ENCODE peak calls at places on chromosomes 6 and 20, in six cellular contexts. One of them, this sample, is unnamed.

GRCh38 chr20:18663932-18664331 is 76.1 kb downstream of the DTD1 start:
- DNase-seq in PC-9: no peak
- DNase-seq in brain microvascular endothelial cell: no peak
- DNase-seq in Peyer's patch: no peak
- DNase-seq in activated B cell treated with CpG ODN at 0.5 μM for 24 hours: no peak
- DNase-seq in AG04450: no peak
- DNase-seq in this sample: no peak

GRCh38 chr6:107977283-107977682 is 19.3 kb upstream of the SEC63 start:
- DNase-seq in PC-9: no peak
- DNase-seq in brain microvascular endothelial cell: peak
- DNase-seq in Peyer's patch: no peak
- DNase-seq in activated B cell treated with CpG ODN at 0.5 μM for 24 hours: no peak
- DNase-seq in AG04450: no peak
- DNase-seq in this sample: no peak

GRCh38 chr6:126048635-126049034 is 62.3 kb downstream of the TRMT11 start:
- DNase-seq in PC-9: no peak
- DNase-seq in brain microvascular endothelial cell: no peak
- DNase-seq in Peyer's patch: no peak
- DNase-seq in activated B cell treated with CpG ODN at 0.5 μM for 24 hours: no peak
- DNase-seq in AG04450: no peak
- DNase-seq in this sample: no peak

GRCh38 chr6:165716886-165717285 is 53.8 kb upstream of the PDE10A start:
- DNase-seq in PC-9: no peak
- DNase-seq in brain microvascular endothelial cell: peak
- DNase-seq in Peyer's patch: no peak
- DNase-seq in activated B cell treated with CpG ODN at 0.5 μM for 24 hours: no peak
- DNase-seq in AG04450: no peak
- DNase-seq in this sample: no peak

GRCh38 chr20:48783533-48784272 is 44.1 kb downstream of the PREX1 start:
- DNase-seq in PC-9: no peak
- DNase-seq in brain microvascular endothelial cell: peak
- DNase-seq in Peyer's patch: no peak
- DNase-seq in activated B cell treated with CpG ODN at 0.5 μM for 24 hours: no peak
- DNase-seq in AG04450: no peak
- DNase-seq in this sample: no peak

GRCh38 chr6:148464319-148465010 is 121.8 kb downstream of the SASH1 start:
- DNase-seq in PC-9: peak
- DNase-seq in brain microvascular endothelial cell: peak
- DNase-seq in Peyer's patch: peak
- DNase-seq in activated B cell treated with CpG ODN at 0.5 μM for 24 hours: peak
- DNase-seq in AG04450: no peak
- DNase-seq in this sample: peak

GRCh38 chr20:38304845-38305447 is 990 bp downstream of the BPI start:
- DNase-seq in PC-9: peak
- DNase-seq in brain microvascular endothelial cell: peak
- DNase-seq in Peyer's patch: peak
- DNase-seq in activated B cell treated with CpG ODN at 0.5 μM for 24 hours: no peak
- DNase-seq in AG04450: no peak
- DNase-seq in this sample: peak

GRCh38 chr20:57133926-57134650 is 132.4 kb downstream of the BMP7 start:
- DNase-seq in PC-9: no peak
- DNase-seq in brain microvascular endothelial cell: no peak
- DNase-seq in Peyer's patch: no peak
- DNase-seq in activated B cell treated with CpG ODN at 0.5 μM for 24 hours: no peak
- DNase-seq in AG04450: no peak
- DNase-seq in this sample: no peak

GRCh38 chr6:157789297-157789696 is 33.7 kb upstream of the SNX9 start:
- DNase-seq in PC-9: no peak
- DNase-seq in brain microvascular endothelial cell: no peak
- DNase-seq in Peyer's patch: no peak
- DNase-seq in activated B cell treated with CpG ODN at 0.5 μM for 24 hours: no peak
- DNase-seq in AG04450: no peak
- DNase-seq in this sample: no peak

GRCh38 chr6:20686142-20686541 is 151.9 kb downstream of the CDKAL1 start:
- DNase-seq in PC-9: no peak
- DNase-seq in brain microvascular endothelial cell: no peak
- DNase-seq in Peyer's patch: no peak
- DNase-seq in activated B cell treated with CpG ODN at 0.5 μM for 24 hours: no peak
- DNase-seq in AG04450: no peak
- DNase-seq in this sample: no peak

GRCh38 chr6:147067184-147067583 is 137.0 kb upstream of the STXBP5 start:
- DNase-seq in PC-9: no peak
- DNase-seq in brain microvascular endothelial cell: no peak
- DNase-seq in Peyer's patch: no peak
- DNase-seq in activated B cell treated with CpG ODN at 0.5 μM for 24 hours: no peak
- DNase-seq in AG04450: no peak
- DNase-seq in this sample: no peak

GRCh38 chr6:25192562-25192961 is 86.6 kb upstream of the CARMIL1 start:
- DNase-seq in PC-9: no peak
- DNase-seq in brain microvascular endothelial cell: no peak
- DNase-seq in Peyer's patch: no peak
- DNase-seq in activated B cell treated with CpG ODN at 0.5 μM for 24 hours: no peak
- DNase-seq in AG04450: no peak
- DNase-seq in this sample: no peak

GRCh38 chr6:16496982-16497823 is 258.8 kb downstream of the GMPR start:
- DNase-seq in PC-9: no peak
- DNase-seq in brain microvascular endothelial cell: no peak
- DNase-seq in Peyer's patch: no peak
- DNase-seq in activated B cell treated with CpG ODN at 0.5 μM for 24 hours: no peak
- DNase-seq in AG04450: no peak
- DNase-seq in this sample: no peak

GRCh38 chr6:158645064-158646022 is 800 bp upstream of the DYNLT1 start:
- DNase-seq in PC-9: no peak
- DNase-seq in brain microvascular endothelial cell: no peak
- DNase-seq in Peyer's patch: peak
- DNase-seq in activated B cell treated with CpG ODN at 0.5 μM for 24 hours: no peak
- DNase-seq in AG04450: no peak
- DNase-seq in this sample: no peak

GRCh38 chr20:19512886-19513285 is 245.2 kb upstream of the RIN2 start:
- DNase-seq in PC-9: no peak
- DNase-seq in brain microvascular endothelial cell: no peak
- DNase-seq in Peyer's patch: no peak
- DNase-seq in activated B cell treated with CpG ODN at 0.5 μM for 24 hours: no peak
- DNase-seq in AG04450: no peak
- DNase-seq in this sample: no peak

GRCh38 chr20:40993794-40994540 is 34.7 kb upstream of the TOP1 start:
- DNase-seq in PC-9: no peak
- DNase-seq in brain microvascular endothelial cell: no peak
- DNase-seq in Peyer's patch: no peak
- DNase-seq in activated B cell treated with CpG ODN at 0.5 μM for 24 hours: no peak
- DNase-seq in AG04450: no peak
- DNase-seq in this sample: no peak

GRCh38 chr20:4449977-4450715 is 271.6 kb upstream of the PRND start:
- DNase-seq in PC-9: no peak
- DNase-seq in brain microvascular endothelial cell: peak
- DNase-seq in Peyer's patch: no peak
- DNase-seq in activated B cell treated with CpG ODN at 0.5 μM for 24 hours: no peak
- DNase-seq in AG04450: no peak
- DNase-seq in this sample: no peak

GRCh38 chr6:13527669-13528051 is 40.3 kb upstream of the GFOD1 start:
- DNase-seq in PC-9: no peak
- DNase-seq in brain microvascular endothelial cell: no peak
- DNase-seq in Peyer's patch: no peak
- DNase-seq in activated B cell treated with CpG ODN at 0.5 μM for 24 hours: no peak
- DNase-seq in AG04450: no peak
- DNase-seq in this sample: no peak

GRCh38 chr6:13526718-13527668 is 39.6 kb upstream of the GFOD1 start:
- DNase-seq in PC-9: no peak
- DNase-seq in brain microvascular endothelial cell: no peak
- DNase-seq in Peyer's patch: peak
- DNase-seq in activated B cell treated with CpG ODN at 0.5 μM for 24 hours: peak
- DNase-seq in AG04450: no peak
- DNase-seq in this sample: peak

GRCh38 chr6:13526339-13526717 is 38.9 kb upstream of the GFOD1 start:
- DNase-seq in PC-9: no peak
- DNase-seq in brain microvascular endothelial cell: no peak
- DNase-seq in Peyer's patch: no peak
- DNase-seq in activated B cell treated with CpG ODN at 0.5 μM for 24 hours: no peak
- DNase-seq in AG04450: no peak
- DNase-seq in this sample: no peak

GRCh38 chr6:13528777-13529343 is 41.5 kb upstream of the GFOD1 start:
- DNase-seq in PC-9: no peak
- DNase-seq in brain microvascular endothelial cell: no peak
- DNase-seq in Peyer's patch: no peak
- DNase-seq in activated B cell treated with CpG ODN at 0.5 μM for 24 hours: no peak
- DNase-seq in AG04450: no peak
- DNase-seq in this sample: no peak

GRCh38 chr6:13528232-13528631 is 40.8 kb upstream of the GFOD1 start:
- DNase-seq in PC-9: no peak
- DNase-seq in brain microvascular endothelial cell: no peak
- DNase-seq in Peyer's patch: no peak
- DNase-seq in activated B cell treated with CpG ODN at 0.5 μM for 24 hours: no peak
- DNase-seq in AG04450: no peak
- DNase-seq in this sample: no peak
- TF ChIP-seq CTCF in PC-9: no peak
- TF ChIP-seq CTCF in brain microvascular endothelial cell: no peak
- TF ChIP-seq CTCF in Peyer's patch: no peak
- TF ChIP-seq CTCF in activated B cell treated with CpG ODN at 0.5 μM for 24 hours: no peak
- TF ChIP-seq CTCF in AG04450: no peak
- TF ChIP-seq CTCF in this sample: no peak

DNA sequence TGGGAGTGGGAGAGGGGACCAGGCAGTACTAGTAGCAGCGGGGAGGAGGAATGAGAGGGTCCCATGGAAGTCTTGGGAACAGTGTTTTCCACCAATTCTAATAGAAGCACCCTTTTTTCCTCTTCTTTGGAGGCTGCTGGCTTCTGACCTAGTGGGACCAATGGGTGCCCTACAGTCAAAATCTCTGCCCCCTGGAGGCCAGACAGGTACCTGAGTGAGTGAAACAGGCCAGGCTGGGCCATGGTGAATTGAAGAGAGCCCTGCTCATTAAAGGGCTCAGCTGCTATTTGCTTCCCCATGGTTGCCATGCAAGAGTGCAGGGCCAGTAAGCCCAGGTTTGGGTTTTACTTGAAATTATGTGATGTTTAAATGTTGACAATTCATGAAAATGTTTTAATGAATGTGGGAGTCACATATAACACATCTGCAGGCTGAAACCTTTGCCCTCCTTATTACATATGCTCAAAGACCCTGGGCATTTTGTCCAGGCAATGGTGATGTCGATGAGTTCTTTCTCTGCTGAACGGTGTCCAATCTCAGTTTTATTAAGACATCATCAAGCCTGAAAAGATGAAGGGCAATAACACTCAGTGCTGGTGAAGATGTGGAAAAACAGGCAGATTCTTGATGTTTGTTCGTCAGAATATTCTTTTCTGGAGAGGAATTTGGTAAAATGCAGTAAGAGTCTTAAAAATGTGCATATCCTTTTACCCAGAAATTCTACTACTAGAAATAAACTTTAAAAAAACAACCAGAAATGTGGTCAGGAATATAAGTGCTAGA is 42.3 kb upstream of the OCSTAMP start:
- DNase-seq in PC-9: no peak
- DNase-seq in brain microvascular endothelial cell: no peak
- DNase-seq in Peyer's patch: no peak
- DNase-seq in activated B cell treated with CpG ODN at 0.5 μM for 24 hours: no peak
- DNase-seq in AG04450: no peak
- DNase-seq in this sample: no peak
- TF ChIP-seq CTCF in PC-9: no peak
- TF ChIP-seq CTCF in brain microvascular endothelial cell: no peak
- TF ChIP-seq CTCF in Peyer's patch: no peak
- TF ChIP-seq CTCF in activated B cell treated with CpG ODN at 0.5 μM for 24 hours: no peak
- TF ChIP-seq CTCF in AG04450: no peak
- TF ChIP-seq CTCF in this sample: no peak

GRCh38 chr20:53208110-53208908 is 236.2 kb downstream of the TSHZ2 start:
- DNase-seq in PC-9: no peak
- DNase-seq in brain microvascular endothelial cell: no peak
- DNase-seq in Peyer's patch: no peak
- DNase-seq in activated B cell treated with CpG ODN at 0.5 μM for 24 hours: no peak
- DNase-seq in AG04450: no peak
- DNase-seq in this sample: no peak

GRCh38 chr20:53201588-53201987 is 229.4 kb downstream of the TSHZ2 start:
- DNase-seq in PC-9: no peak
- DNase-seq in brain microvascular endothelial cell: no peak
- DNase-seq in Peyer's patch: no peak
- DNase-seq in activated B cell treated with CpG ODN at 0.5 μM for 24 hours: no peak
- DNase-seq in AG04450: no peak
- DNase-seq in this sample: no peak

GRCh38 chr20:53205046-53205445 is 232.9 kb downstream of the TSHZ2 start:
- DNase-seq in PC-9: no peak
- DNase-seq in brain microvascular endothelial cell: no peak
- DNase-seq in Peyer's patch: no peak
- DNase-seq in activated B cell treated with CpG ODN at 0.5 μM for 24 hours: no peak
- DNase-seq in AG04450: no peak
- DNase-seq in this sample: no peak

GRCh38 chr20:53202781-53203180 is 230.6 kb downstream of the TSHZ2 start:
- DNase-seq in PC-9: no peak
- DNase-seq in brain microvascular endothelial cell: no peak
- DNase-seq in Peyer's patch: no peak
- DNase-seq in activated B cell treated with CpG ODN at 0.5 μM for 24 hours: no peak
- DNase-seq in AG04450: no peak
- DNase-seq in this sample: no peak
- TF ChIP-seq CTCF in PC-9: no peak
- TF ChIP-seq CTCF in brain microvascular endothelial cell: no peak
- TF ChIP-seq CTCF in Peyer's patch: no peak
- TF ChIP-seq CTCF in activated B cell treated with CpG ODN at 0.5 μM for 24 hours: no peak
- TF ChIP-seq CTCF in AG04450: no peak
- TF ChIP-seq CTCF in this sample: no peak

DNA sequence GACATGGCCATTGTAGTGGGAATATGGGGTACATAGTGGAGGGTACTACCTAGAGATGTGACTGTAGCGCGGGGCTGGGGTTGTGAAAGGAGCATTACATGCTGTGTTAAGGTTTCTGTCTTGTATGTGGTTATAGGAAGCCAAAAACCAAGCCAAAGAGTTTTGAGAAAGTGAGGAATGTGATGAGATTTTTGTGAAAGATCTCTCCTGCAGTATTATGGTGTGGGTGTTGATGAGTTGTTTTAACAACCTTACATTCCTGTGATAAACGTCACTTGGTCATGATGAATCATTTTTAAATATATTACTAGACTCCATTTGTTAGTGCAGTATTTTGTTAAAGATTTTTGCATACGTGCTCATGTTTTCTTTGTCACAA is 48.9 kb downstream of the ZFAND3 start:
- DNase-seq in PC-9: peak
- DNase-seq in brain microvascular endothelial cell: peak
- DNase-seq in Peyer's patch: no peak
- DNase-seq in activated B cell treated with CpG ODN at 0.5 μM for 24 hours: no peak
- DNase-seq in AG04450: no peak
- DNase-seq in this sample: no peak
- TF ChIP-seq CTCF in PC-9: no peak
- TF ChIP-seq CTCF in brain microvascular endothelial cell: no peak
- TF ChIP-seq CTCF in Peyer's patch: no peak
- TF ChIP-seq CTCF in activated B cell treated with CpG ODN at 0.5 μM for 24 hours: no peak
- TF ChIP-seq CTCF in AG04450: no peak
- TF ChIP-seq CTCF in this sample: no peak